ENCODE peak calls at places on chromosomes 3 and 15, in nine cellular contexts. G, Q, D, E, C, L, N, R and S are unnamed samples.
A peak's percentile ranks its signal among the peaks of the same experiment; 100 is the strongest.

GRCh38 chr15:88476635-88477038 is 9.1 kb downstream of the MRPS11 start:
- DNase-seq in G (no peak), Q (peak; percentile 49), D (peak; percentile 70), E (no peak), C (peak; percentile 47), L (no peak), N (peak; percentile 47), R (no peak), S (no peak)

GRCh38 chr15:78873796-78874761 is 1.4 kb downstream of the MORF4L1 start:
- DNase-seq in G (peak; percentile 53), Q (no peak), D (no peak), E (no peak), C (no peak), L (peak; percentile 46), N (peak; percentile 22), R (no peak), S (no peak)

GRCh38 chr3:100538339-100538706 is 45.9 kb downstream of the TMEM45A start:
- DNase-seq in G (no peak), Q (no peak), D (no peak), E (no peak), C (no peak), L (no peak), N (no peak), R (no peak), S (no peak)

GRCh38 chr3:123749716-123750115 is 134.4 kb downstream of the MYLK start:
- DNase-seq in G (no peak), Q (peak; percentile 93), D (no peak), E (no peak), C (peak; percentile 77), L (no peak), N (no peak), R (no peak), S (no peak)

GRCh38 chr15:72118400-72118978 is at the start of gene SENP8:
- DNase-seq in G (no peak), Q (no peak), D (peak; percentile 71), E (no peak), C (no peak), L (no peak), N (no peak), R (no peak), S (no peak)

GRCh38 chr3:45582407-45582806 is 12.1 kb upstream of the LIMD1 start:
- DNase-seq in G (no peak), Q (peak; percentile 28), D (no peak), E (no peak), C (no peak), L (no peak), N (no peak), R (no peak), S (no peak)

GRCh38 chr15:81184188-81184587 is 12.5 kb upstream of the IL16 start:
- DNase-seq in G (no peak), Q (no peak), D (no peak), E (no peak), C (no peak), L (no peak), N (no peak), R (no peak), S (no peak)

GRCh38 chr15:85700767-85701166 is 94.0 kb downstream of the KLHL25 start:
- DNase-seq in G (no peak), Q (no peak), D (no peak), E (no peak), C (no peak), L (no peak), N (no peak), R (no peak), S (no peak)

GRCh38 chr3:77052733-77053680 is 13.1 kb downstream of the ROBO2 start:
- DNase-seq in G (no peak), Q (no peak), D (no peak), E (no peak), C (no peak), L (no peak), N (no peak), R (no peak), S (no peak)